ENCODE peak calls at places on chromosomes 6 and 20, in seven cellular contexts. A, C, P, M, R, E and K are unnamed samples.

GRCh38 chr6:118187568-118188164 is 280.6 kb downstream of the SLC35F1 start:
- DNase-seq in A (no peak), C (no peak), P (peak; percentile 78), M (no peak), R (peak; percentile 74), E (no peak), K (no peak)

GRCh38 chr6:147741419-147741818 is 232.9 kb downstream of the SAMD5 start:
- DNase-seq in A (no peak), C (no peak), P (peak; percentile 12), M (no peak), R (no peak), E (no peak), K (no peak)

GRCh38 chr6:134178230-134179044 is 126.0 kb upstream of the SLC2A12 start:
- DNase-seq in A (peak; percentile 33), C (peak; percentile 87), P (peak; percentile 98), M (peak; percentile 88), R (peak; percentile 97), E (peak; percentile 80), K (peak; percentile 86)

GRCh38 chr6:35214869-35215664 is 1.3 kb downstream of the SCUBE3 start:
- DNase-seq in A (no peak), C (peak; percentile 67), P (no peak), M (no peak), R (no peak), E (no peak), K (no peak)

GRCh38 chr6:366389-366788 is 25.2 kb upstream of the IRF4 start:
- DNase-seq in A (no peak), C (no peak), P (no peak), M (no peak), R (no peak), E (no peak), K (no peak)

GRCh38 chr20:19802492-19803158 is 44.6 kb downstream of the RIN2 start:
- DNase-seq in A (no peak), C (no peak), P (no peak), M (no peak), R (peak; percentile 49), E (no peak), K (no peak)

GRCh38 chr6:108764580-108764950 is 83.7 kb upstream of the ARMC2 start:
- DNase-seq in A (no peak), C (no peak), P (no peak), M (no peak), R (peak; percentile 86), E (no peak), K (no peak)

GRCh38 chr20:19960745-19961144 is 56.4 kb upstream of the NAA20 start:
- DNase-seq in A (no peak), C (no peak), P (no peak), M (no peak), R (no peak), E (no peak), K (no peak)

GRCh38 chr6:36825452-36825851 is 13.8 kb downstream of the CPNE5 start:
- DNase-seq in A (no peak), C (no peak), P (no peak), M (no peak), R (no peak), E (no peak), K (no peak)

GRCh38 chr6:32882879-32883250 is 28.9 kb downstream of the PSMB9 start:
- DNase-seq in A (no peak), C (no peak), P (peak; percentile 6), M (no peak), R (no peak), E (no peak), K (no peak)

GRCh38 chr6:11277275-11278206 is 45.1 kb upstream of the NEDD9 start:
- DNase-seq in A (no peak), C (no peak), P (peak; percentile 73), M (no peak), R (peak; percentile 94), E (peak; percentile 53), K (no peak)

GRCh38 chr6:140192018-140192417 is 817.6 kb upstream of the CITED2 start:
- DNase-seq in A (no peak), C (no peak), P (no peak), M (no peak), R (no peak), E (no peak), K (no peak)

GRCh38 chr6:4714961-4715501 is 61.2 kb upstream of the CDYL start:
- DNase-seq in A (no peak), C (no peak), P (no peak), M (peak; percentile 47), R (no peak), E (no peak), K (no peak)

GRCh38 chr20:25315418-25316210 is 67.7 kb downstream of the PYGB start:
- DNase-seq in A (no peak), C (peak; percentile 50), P (peak; percentile 29), M (no peak), R (no peak), E (no peak), K (peak; percentile 17)

GRCh38 chr20:60999256-60999655 is 252.8 kb upstream of the CDH4 start:
- DNase-seq in A (no peak), C (no peak), P (no peak), M (no peak), R (no peak), E (no peak), K (no peak)

GRCh38 chr6:160279850-160280249 is 21.2 kb upstream of the SLC22A2 start:
- DNase-seq in A (no peak), C (no peak), P (peak; percentile 31), M (no peak), R (no peak), E (no peak), K (no peak)

GRCh38 chr20:60060593-60060992 is 102.4 kb downstream of the CDH26 start:
- DNase-seq in A (no peak), C (peak; percentile 65), P (no peak), M (no peak), R (no peak), E (no peak), K (no peak)

GRCh38 chr6:98944598-98945011 is 3.1 kb downstream of the FBXL4 start:
- DNase-seq in A (no peak), C (no peak), P (peak; percentile 47), M (no peak), R (peak; percentile 27), E (no peak), K (no peak)

GRCh38 chr6:138035070-138035469 is 72.1 kb downstream of the PERP start:
- DNase-seq in A (no peak), C (no peak), P (no peak), M (peak; percentile 78), R (no peak), E (no peak), K (no peak)

GRCh38 chr6:43128926-43129325 is 42.1 kb upstream of the SRF start:
- DNase-seq in A (no peak), C (no peak), P (no peak), M (no peak), R (no peak), E (no peak), K (no peak)

GRCh38 chr20:50071039-50071888 is 41.7 kb downstream of the UBE2V1 start:
- DNase-seq in A (peak; percentile 93), C (peak; percentile 98), P (peak; percentile 79), M (peak; percentile 92), R (peak; percentile 89), E (peak; percentile 95), K (peak; percentile 86)

GRCh38 chr6:39225543-39225942 is 3.7 kb downstream of the KCNK5 start:
- DNase-seq in A (no peak), C (no peak), P (no peak), M (no peak), R (no peak), E (no peak), K (no peak)

GRCh38 chr20:35327074-35327976 is 35.1 kb upstream of the FAM83C start:
- DNase-seq in A (no peak), C (no peak), P (no peak), M (no peak), R (no peak), E (no peak), K (no peak)

GRCh38 chr6:158707120-158707519 is 57.3 kb downstream of the SYTL3 start:
- DNase-seq in A (no peak), C (no peak), P (peak; percentile 44), M (no peak), R (peak; percentile 60), E (no peak), K (peak; percentile 65)